ENCODE peak calls at places on chromosomes 16 and 17, in eight cellular contexts. Q, P, E, R, W, B, J and I are unnamed samples.

GRCh38 chr17:66695098-66695497 is 139.8 kb upstream of the CACNG5 start:
- DNase-seq in Q (no peak), W (no peak), E (no peak), R (no peak), P (no peak), J (no peak), B (no peak), I (no peak)

GRCh38 chr16:53094013-53094630 is 39.3 kb downstream of the CHD9 start:
- DNase-seq in Q (peak), P (peak), W (peak), R (no peak), E (peak), J (peak), B (no peak), I (no peak)

GRCh38 chr17:46044286-46044928 is 45.4 kb downstream of the STH start:
- DNase-seq in E (no peak), Q (peak), B (peak), W (peak), P (no peak), J (peak), R (no peak), I (peak)

GRCh38 chr17:51660266-51660665 is 399.9 kb downstream of the UTP18 start:
- DNase-seq in J (no peak), W (no peak), P (no peak), E (no peak), Q (no peak), B (no peak), R (no peak), I (no peak)

GRCh38 chr17:80765241-80766022 is 220.8 kb downstream of the RPTOR start:
- DNase-seq in B (no peak), E (no peak), P (no peak), W (no peak), R (no peak), Q (no peak), J (no peak), I (no peak)

GRCh38 chr17:74194682-74195081 is 8.8 kb upstream of the RPL38 start:
- DNase-seq in P (no peak), B (no peak), J (no peak), R (no peak), W (no peak), Q (no peak), E (no peak), I (no peak)

GRCh38 chr16:71230122-71230845 is at the start of gene HYDIN:
- DNase-seq in E (no peak), B (no peak), P (peak), R (no peak), W (no peak), J (peak), Q (no peak), I (peak)

GRCh38 chr16:64910351-64910750 is 211.5 kb downstream of the CDH11 start:
- DNase-seq in Q (no peak), R (no peak), J (no peak), B (no peak), P (peak), E (peak), W (no peak), I (peak)

GRCh38 chr17:63658366-63658765 is 36.1 kb downstream of the MAP3K3 start:
- DNase-seq in Q (no peak), W (no peak), R (no peak), E (no peak), P (no peak), B (no peak), J (no peak), I (no peak)

GRCh38 chr17:81401727-81402529 is 6.7 kb downstream of the BAHCC1 start:
- DNase-seq in E (no peak), B (no peak), W (no peak), J (no peak), P (peak), R (no peak), Q (no peak), I (no peak)

GRCh38 chr17:8965394-8966168 is at the start of gene PIK3R5:
- DNase-seq in E (peak), J (no peak), P (peak), B (peak), R (peak), W (peak), Q (peak), I (peak)

GRCh38 chr17:7466644-7467341 is 12.6 kb downstream of the ZBTB4 start:
- DNase-seq in R (no peak), P (peak), B (no peak), W (no peak), E (peak), J (no peak), Q (no peak), I (peak)